ENCODE peak calls at places on chromosomes 5 and 9, in five cellular contexts. M, J, F, O and E are unnamed samples.

GRCh38 chr9:83935276-83935890 is 14.2 kb upstream of the KIF27 start:
- DNase-seq in M (peak), J (no peak), F (no peak), O (no peak), E (no peak)

GRCh38 chr9:13568446-13568845 is 289.0 kb upstream of the MPDZ start:
- DNase-seq in M (no peak), J (no peak), F (peak), O (no peak), E (no peak)

GRCh38 chr5:134240421-134240962 is 14.6 kb upstream of the PPP2CA start:
- DNase-seq in M (no peak), J (no peak), F (no peak), O (no peak), E (no peak)

GRCh38 chr9:3508531-3509374 is 17.0 kb downstream of the RFX3 start:
- DNase-seq in M (peak), J (no peak), F (no peak), O (no peak), E (no peak)

GRCh38 chr9:104386425-104387069 is 117.5 kb upstream of the OR13F1 start:
- DNase-seq in M (peak), J (peak), F (peak), O (peak), E (no peak)

GRCh38 chr5:162227075-162227474 is 159.5 kb downstream of the GABRG2 start:
- DNase-seq in M (no peak), J (no peak), F (no peak), O (no peak), E (no peak)

GRCh38 chr5:107670028-107670926 is 460 bp downstream of the EFNA5 start:
- DNase-seq in M (peak), J (peak), F (no peak), O (no peak), E (no peak)

GRCh38 chr5:36073595-36074216 is 7.0 kb upstream of the UGT3A2 start:
- DNase-seq in M (peak), J (peak), F (no peak), O (peak), E (no peak)

GRCh38 chr5:2742921-2743679 is 8.4 kb downstream of the IRX2 start:
- DNase-seq in M (no peak), J (no peak), F (no peak), O (no peak), E (no peak)

GRCh38 chr5:95697781-95698681 is 15.2 kb upstream of the SPATA9 start:
- DNase-seq in M (peak), J (no peak), F (peak), O (no peak), E (no peak)

GRCh38 chr9:105712773-105713172 is 18.4 kb downstream of the TMEM38B start:
- DNase-seq in M (no peak), J (peak), F (no peak), O (no peak), E (no peak)

GRCh38 chr5:139268364-139269202 is 25.0 kb upstream of the MATR3 start:
- DNase-seq in M (no peak), J (no peak), F (no peak), O (no peak), E (no peak)

GRCh38 chr9:120210301-120210700 is 369.7 kb downstream of the CDK5RAP2 start:
- DNase-seq in M (no peak), J (no peak), F (no peak), O (no peak), E (no peak)

GRCh38 chr5:43017438-43017820 is 22.7 kb downstream of the ANXA2R start:
- DNase-seq in M (peak), J (peak), F (no peak), O (no peak), E (no peak)

GRCh38 chr5:54062958-54063357 is 247.4 kb downstream of the ARL15 start:
- DNase-seq in M (peak), J (no peak), F (no peak), O (no peak), E (peak)

GRCh38 chr9:131839281-131840084 is 99.6 kb upstream of the RAPGEF1 start:
- DNase-seq in M (peak), J (no peak), F (peak), O (peak), E (no peak)

GRCh38 chr5:145531038-145531734 is 304.0 kb downstream of the PRELID2 start:
- DNase-seq in M (peak), J (no peak), F (no peak), O (peak), E (peak)

GRCh38 chr5:126577415-126577814 is 17.6 kb downstream of the ALDH7A1 start:
- DNase-seq in M (no peak), J (no peak), F (no peak), O (no peak), E (no peak)

GRCh38 chr9:27945386-27945785 is 372.1 kb upstream of the C9orf72 start:
- DNase-seq in M (no peak), J (no peak), F (no peak), O (no peak), E (no peak)

GRCh38 chr5:85293139-85293785 is 908.6 kb upstream of the EDIL3 start:
- DNase-seq in M (no peak), J (no peak), F (no peak), O (no peak), E (no peak)

GRCh38 chr9:104557179-104557634 is 11.8 kb upstream of the OR13C8 start:
- DNase-seq in M (no peak), J (no peak), F (no peak), O (no peak), E (no peak)